ENCODE peak calls at places on chromosome 1, in ten cellular contexts. H is GM12864; W is AG04450; J is hepatic stellate cell; T is BE2C; B is EL; E is HT-29; Q is activated CD4-positive, alpha-beta T cell treated with anti-CD3 and anti-CD28 coated beads for 4 hours; R is AG10803; I is colonic mucosa. U is an unnamed sample.

GRCh38 chr1:56448937-56449336 is 130.4 kb downstream of the PLPP3 start:
- DNase-seq in H (no peak), W (no peak), J (no peak), T (no peak), B (peak; percentile 59), E (no peak), Q (no peak), R (peak; percentile 41), I (no peak), U (no peak)

GRCh38 chr1:199122085-199122484 is 483.2 kb downstream of the PTPRC start:
- DNase-seq in H (no peak), W (no peak), J (no peak), T (no peak), B (no peak), E (no peak), Q (no peak), R (no peak), I (no peak), U (no peak)

GRCh38 chr1:83741348-83741747 is 257.6 kb downstream of the TTLL7 start:
- DNase-seq in H (no peak), W (no peak), J (no peak), T (no peak), B (no peak), E (no peak), Q (no peak), R (no peak), I (no peak), U (no peak)

GRCh38 chr1:208223136-208223535 is 21.0 kb downstream of the PLXNA2 start:
- DNase-seq in H (no peak), W (no peak), J (no peak), T (no peak), B (peak; percentile 59), E (no peak), Q (no peak), R (no peak), I (no peak), U (no peak)

GRCh38 chr1:225470210-225470609 is 42.4 kb upstream of the LBR start:
- DNase-seq in H (no peak), W (no peak), J (no peak), T (no peak), B (no peak), E (no peak), Q (no peak), R (no peak), I (no peak), U (no peak)

GRCh38 chr1:214506972-214507431 is 44.4 kb downstream of the PTPN14 start:
- DNase-seq in H (no peak), W (no peak), J (no peak), T (no peak), B (no peak), E (peak; percentile 92), Q (no peak), R (no peak), I (peak; percentile 80), U (peak; percentile 31)

GRCh38 chr1:151514366-151514765 is 3.2 kb downstream of the CGN start:
- DNase-seq in H (no peak), W (no peak), J (no peak), T (no peak), B (no peak), E (no peak), Q (no peak), R (no peak), I (no peak), U (no peak)

GRCh38 chr1:165753934-165754333 is 14.7 kb downstream of the TMCO1 start:
- DNase-seq in H (peak; percentile 61), W (no peak), J (no peak), T (no peak), B (no peak), E (no peak), Q (no peak), R (no peak), I (no peak), U (no peak)

GRCh38 chr1:31981976-31982375 is 31.7 kb upstream of the KHDRBS1 start:
- DNase-seq in H (no peak), W (no peak), J (no peak), T (no peak), B (no peak), E (no peak), Q (no peak), R (no peak), I (no peak), U (peak; percentile 21)

GRCh38 chr1:24866211-24867063 is 63.6 kb downstream of the RUNX3 start:
- DNase-seq in H (no peak), W (no peak), J (no peak), T (no peak), B (no peak), E (peak; percentile 5), Q (no peak), R (no peak), I (peak; percentile 22), U (no peak)

GRCh38 chr1:26690157-26690556 is 5.7 kb upstream of the ARID1A start:
- DNase-seq in H (no peak), W (no peak), J (no peak), T (no peak), B (no peak), E (no peak), Q (no peak), R (no peak), I (peak; percentile 33), U (no peak)

GRCh38 chr1:232435746-232436145 is 194.2 kb downstream of the SIPA1L2 start:
- DNase-seq in H (no peak), W (peak; percentile 23), J (no peak), T (no peak), B (peak; percentile 32), E (no peak), Q (no peak), R (peak; percentile 71), I (no peak), U (no peak)

GRCh38 chr1:168789501-168789900 is 60.5 kb upstream of the DPT start:
- DNase-seq in H (no peak), W (no peak), J (no peak), T (no peak), B (no peak), E (no peak), Q (no peak), R (no peak), I (no peak), U (no peak)

GRCh38 chr1:203661572-203661971 is 34.9 kb downstream of the ATP2B4 start:
- DNase-seq in H (no peak), W (no peak), J (no peak), T (no peak), B (no peak), E (peak; percentile 53), Q (no peak), R (no peak), I (peak; percentile 67), U (no peak)

GRCh38 chr1:206589206-206589605 is 23.1 kb downstream of the EIF2D start:
- DNase-seq in H (no peak), W (peak; percentile 92), J (peak; percentile 95), T (no peak), B (peak; percentile 95), E (no peak), Q (no peak), R (peak; percentile 91), I (no peak), U (no peak)

GRCh38 chr1:204841798-204842197 is 28.9 kb upstream of the NFASC start:
- DNase-seq in H (no peak), W (no peak), J (no peak), T (no peak), B (no peak), E (peak; percentile 13), Q (no peak), R (no peak), I (no peak), U (no peak)

GRCh38 chr1:212915245-212916091 is 34.9 kb upstream of the VASH2 start:
- DNase-seq in H (no peak), W (peak; percentile 43), J (no peak), T (peak; percentile 76), B (peak; percentile 12), E (peak; percentile 32), Q (no peak), R (peak; percentile 10), I (no peak), U (peak; percentile 56)

GRCh38 chr1:233972951-233973635 is 68.6 kb downstream of the SLC35F3 start:
- DNase-seq in H (no peak), W (no peak), J (no peak), T (peak; percentile 74), B (peak; percentile 7), E (no peak), Q (no peak), R (no peak), I (no peak), U (no peak)

GRCh38 chr1:227887697-227888403 is 59.9 kb downstream of the WNT9A start:
- DNase-seq in H (no peak), W (no peak), J (no peak), T (no peak), B (no peak), E (no peak), Q (no peak), R (no peak), I (peak; percentile 33), U (no peak)

GRCh38 chr1:11790880-11791715 is 14.7 kb downstream of the MTHFR start:
- DNase-seq in H (no peak), W (peak; percentile 56), J (peak; percentile 98), T (no peak), B (peak; percentile 86), E (no peak), Q (no peak), R (peak; percentile 94), I (peak; percentile 84), U (no peak)

GRCh38 chr1:203703586-203703985 is 61.4 kb upstream of the LAX1 start:
- DNase-seq in H (no peak), W (no peak), J (no peak), T (no peak), B (no peak), E (no peak), Q (no peak), R (no peak), I (no peak), U (no peak)

GRCh38 chr1:227673441-227673840 is 61.7 kb downstream of the JMJD4 start:
- DNase-seq in H (no peak), W (no peak), J (no peak), T (no peak), B (no peak), E (no peak), Q (no peak), R (no peak), I (no peak), U (no peak)

GRCh38 chr1:197799271-197799670 is 24.0 kb upstream of the DENND1B start:
- DNase-seq in H (no peak), W (no peak), J (peak; percentile 88), T (peak; percentile 39), B (peak; percentile 81), E (no peak), Q (no peak), R (peak; percentile 87), I (no peak), U (no peak)

GRCh38 chr1:76744989-76745388 is 122.3 kb upstream of the ST6GALNAC5 start:
- DNase-seq in H (no peak), W (no peak), J (no peak), T (no peak), B (no peak), E (no peak), Q (no peak), R (no peak), I (no peak), U (no peak)

GRCh38 chr1:243705585-243705984 is 144.5 kb downstream of the AKT3 start:
- DNase-seq in H (no peak), W (no peak), J (no peak), T (no peak), B (no peak), E (no peak), Q (no peak), R (no peak), I (no peak), U (no peak)

U was measured in WERI-Rb-1.